ENCODE peak calls at places on chromosomes 7 and 10, in four cellular contexts. C is activated naive CD4-positive, alpha-beta T cell treated with anti-CD3 and anti-CD28 coated beads, Interleukin-2, amount 10 ng/mL, durations not matched to agents 7 days and 5 days; J is T-cell; P is stimulated activated naive CD8-positive, alpha-beta T cell treated with anti-CD3 and anti-CD28 coated beads, Interleukin-15, amount 100 ng/mL, for 72 hours. R is an unnamed sample.

GRCh38 chr7:23242321-23242720 is 4.3 kb upstream of the GPNMB start:
- DNase-seq in C (no peak), J (no peak), P (no peak), R (no peak)

GRCh38 chr7:83014546-83014945 is 148.1 kb downstream of the PCLO start:
- DNase-seq in C (no peak), J (no peak), P (no peak), R (no peak)

GRCh38 chr7:4255336-4255735 is 426.8 kb upstream of the FOXK1 start:
- DNase-seq in C (no peak), J (no peak), P (no peak), R (no peak)

GRCh38 chr10:30630571-30630970 is 1.0 kb upstream of the LYZL2 start:
- DNase-seq in C (no peak), J (no peak), P (no peak), R (no peak)

GRCh38 chr7:132760241-132760616 is 184.0 kb upstream of the PLXNA4 start:
- DNase-seq in C (no peak), J (no peak), P (no peak), R (no peak)

GRCh38 chr7:151243411-151244155 is 4.9 kb downstream of the SMARCD3 start:
- DNase-seq in C (peak; percentile 71), J (peak; percentile 38), P (peak; percentile 37), R (no peak)

GRCh38 chr10:18211862-18212261 is 71.6 kb downstream of the CACNB2 start:
- DNase-seq in C (no peak), J (no peak), P (no peak), R (no peak)

GRCh38 chr7:101814081-101814995 is 3.1 kb upstream of the CUX1 start:
- DNase-seq in C (peak; percentile 61), J (no peak), P (peak; percentile 63), R (no peak)

GRCh38 chr7:15684036-15684815 is 2.3 kb downstream of the MEOX2 start:
- DNase-seq in C (no peak), J (no peak), P (no peak), R (no peak)

GRCh38 chr10:67780759-67781538 is 57.0 kb downstream of the DNAJC12 start:
- DNase-seq in C (no peak), J (no peak), P (no peak), R (no peak)

GRCh38 chr10:49115015-49115795 is at the start of gene VSTM4:
- DNase-seq in C (no peak), J (no peak), P (no peak), R (no peak)

GRCh38 chr7:99261646-99262045 is 11.0 kb upstream of the MYH16 start:
- DNase-seq in C (no peak), J (no peak), P (no peak), R (no peak)

GRCh38 chr10:58701398-58702135 is 188.9 kb downstream of the BICC1 start:
- DNase-seq in C (no peak), J (no peak), P (no peak), R (no peak)

R was measured in esophagus squamous epithelium.